ENCODE peak calls at places on chromosomes 2 and 18, in seven cellular contexts. One of them, this sample, is unnamed.

GRCh38 chr2:157404363-157404762 is 39.5 kb downstream of the CYTIP start:
- DNase-seq in upper lobe of left lung: no peak
- DNase-seq in A549: no peak
- DNase-seq in endodermal cell: no peak
- DNase-seq in tibial nerve: no peak
- DNase-seq in adrenal gland: no peak
- DNase-seq in aorta: no peak
- DNase-seq in this sample: no peak

GRCh38 chr2:135050684-135051083 is 1.4 kb upstream of the RAB3GAP1 start:
- DNase-seq in upper lobe of left lung: no peak
- DNase-seq in A549: no peak
- DNase-seq in endodermal cell: no peak
- DNase-seq in tibial nerve: no peak
- DNase-seq in adrenal gland: no peak
- DNase-seq in aorta: no peak
- DNase-seq in this sample: no peak

GRCh38 chr2:15982285-15982967 is 42.1 kb downstream of the MYCN start:
- DNase-seq in upper lobe of left lung: no peak
- DNase-seq in A549: no peak
- DNase-seq in endodermal cell: no peak
- DNase-seq in tibial nerve: no peak
- DNase-seq in adrenal gland: no peak
- DNase-seq in aorta: no peak
- DNase-seq in this sample: no peak

GRCh38 chr2:126661001-126661400 is 5.0 kb downstream of the GYPC start:
- DNase-seq in upper lobe of left lung: no peak
- DNase-seq in A549: no peak
- DNase-seq in endodermal cell: no peak
- DNase-seq in tibial nerve: no peak
- DNase-seq in adrenal gland: no peak
- DNase-seq in aorta: no peak
- DNase-seq in this sample: no peak

GRCh38 chr2:127400897-127401756 is 13.4 kb upstream of the MAP3K2 start:
- DNase-seq in upper lobe of left lung: peak; percentile 86
- DNase-seq in A549: peak; percentile 82
- DNase-seq in endodermal cell: peak; percentile 56
- DNase-seq in tibial nerve: no peak
- DNase-seq in adrenal gland: no peak
- DNase-seq in aorta: no peak
- DNase-seq in this sample: peak; percentile 73

GRCh38 chr2:20080415-20080814 is 29.0 kb upstream of the LAPTM4A start:
- DNase-seq in upper lobe of left lung: peak; percentile 18
- DNase-seq in A549: no peak
- DNase-seq in endodermal cell: no peak
- DNase-seq in tibial nerve: no peak
- DNase-seq in adrenal gland: no peak
- DNase-seq in aorta: no peak
- DNase-seq in this sample: no peak

GRCh38 chr2:11661891-11662435 is 8.0 kb downstream of the NTSR2 start:
- DNase-seq in upper lobe of left lung: peak; percentile 65
- DNase-seq in A549: no peak
- DNase-seq in endodermal cell: no peak
- DNase-seq in tibial nerve: no peak
- DNase-seq in adrenal gland: no peak
- DNase-seq in aorta: no peak
- DNase-seq in this sample: no peak

GRCh38 chr2:202311823-202312388 is 46.3 kb downstream of the NOP58 start:
- DNase-seq in upper lobe of left lung: no peak
- DNase-seq in A549: no peak
- DNase-seq in endodermal cell: no peak
- DNase-seq in tibial nerve: no peak
- DNase-seq in adrenal gland: no peak
- DNase-seq in aorta: no peak
- DNase-seq in this sample: no peak

GRCh38 chr2:219542931-219543595 is 546 bp downstream of the CHPF start:
- DNase-seq in upper lobe of left lung: no peak
- DNase-seq in A549: no peak
- DNase-seq in endodermal cell: no peak
- DNase-seq in tibial nerve: no peak
- DNase-seq in adrenal gland: peak; percentile 47
- DNase-seq in aorta: no peak
- DNase-seq in this sample: no peak

GRCh38 chr18:69109686-69110085 is 291.0 kb upstream of the DOK6 start:
- DNase-seq in upper lobe of left lung: no peak
- DNase-seq in A549: no peak
- DNase-seq in endodermal cell: no peak
- DNase-seq in tibial nerve: no peak
- DNase-seq in adrenal gland: no peak
- DNase-seq in aorta: no peak
- DNase-seq in this sample: no peak

GRCh38 chr18:59848002-59848401 is 51.8 kb upstream of the PMAIP1 start:
- DNase-seq in upper lobe of left lung: no peak
- DNase-seq in A549: no peak
- DNase-seq in endodermal cell: no peak
- DNase-seq in tibial nerve: no peak
- DNase-seq in adrenal gland: no peak
- DNase-seq in aorta: no peak
- DNase-seq in this sample: no peak

GRCh38 chr18:51195086-51195601 is 2.3 kb downstream of the MEX3C start:
- DNase-seq in upper lobe of left lung: no peak
- DNase-seq in A549: no peak
- DNase-seq in endodermal cell: no peak
- DNase-seq in tibial nerve: no peak
- DNase-seq in adrenal gland: no peak
- DNase-seq in aorta: no peak
- DNase-seq in this sample: no peak

GRCh38 chr2:109611467-109612095 is 2.2 kb downstream of the SEPTIN10 start:
- DNase-seq in upper lobe of left lung: no peak
- DNase-seq in A549: peak; percentile 51
- DNase-seq in endodermal cell: no peak
- DNase-seq in tibial nerve: no peak
- DNase-seq in adrenal gland: no peak
- DNase-seq in aorta: no peak
- DNase-seq in this sample: no peak

GRCh38 chr2:212940816-212941215 is 210.6 kb downstream of the IKZF2 start:
- DNase-seq in upper lobe of left lung: no peak
- DNase-seq in A549: no peak
- DNase-seq in endodermal cell: peak; percentile 78
- DNase-seq in tibial nerve: no peak
- DNase-seq in adrenal gland: no peak
- DNase-seq in aorta: no peak
- DNase-seq in this sample: no peak

GRCh38 chr2:217108086-217108485 is 248.2 kb upstream of the TNP1 start:
- DNase-seq in upper lobe of left lung: no peak
- DNase-seq in A549: no peak
- DNase-seq in endodermal cell: no peak
- DNase-seq in tibial nerve: no peak
- DNase-seq in adrenal gland: no peak
- DNase-seq in aorta: no peak
- DNase-seq in this sample: no peak

GRCh38 chr2:73925033-73925704 is 1.5 kb upstream of the DGUOK start:
- DNase-seq in upper lobe of left lung: no peak
- DNase-seq in A549: peak; percentile 49
- DNase-seq in endodermal cell: peak; percentile 37
- DNase-seq in tibial nerve: no peak
- DNase-seq in adrenal gland: no peak
- DNase-seq in aorta: no peak
- DNase-seq in this sample: no peak

GRCh38 chr2:213766465-213766891 is 482.2 kb downstream of the SPAG16 start:
- DNase-seq in upper lobe of left lung: no peak
- DNase-seq in A549: no peak
- DNase-seq in endodermal cell: no peak
- DNase-seq in tibial nerve: no peak
- DNase-seq in adrenal gland: no peak
- DNase-seq in aorta: no peak
- DNase-seq in this sample: no peak

GRCh38 chr2:231308631-231309414 is 86.7 kb upstream of the B3GNT7 start:
- DNase-seq in upper lobe of left lung: peak; percentile 29
- DNase-seq in A549: peak; percentile 80
- DNase-seq in endodermal cell: no peak
- DNase-seq in tibial nerve: no peak
- DNase-seq in adrenal gland: no peak
- DNase-seq in aorta: no peak
- DNase-seq in this sample: no peak

GRCh38 chr2:234491281-234491680 is 5.6 kb downstream of the ARL4C start:
- DNase-seq in upper lobe of left lung: no peak
- DNase-seq in A549: no peak
- DNase-seq in endodermal cell: no peak
- DNase-seq in tibial nerve: no peak
- DNase-seq in adrenal gland: no peak
- DNase-seq in aorta: no peak
- DNase-seq in this sample: no peak

GRCh38 chr2:158968396-158969161 is at the start of gene TANC1:
- DNase-seq in upper lobe of left lung: peak; percentile 97
- DNase-seq in A549: peak; percentile 90
- DNase-seq in endodermal cell: peak; percentile 96
- DNase-seq in tibial nerve: peak; percentile 81
- DNase-seq in adrenal gland: peak; percentile 95
- DNase-seq in aorta: peak; percentile 95
- DNase-seq in this sample: peak; percentile 98

GRCh38 chr18:30971338-30971956 is 71.1 kb downstream of the DSC3 start:
- DNase-seq in upper lobe of left lung: no peak
- DNase-seq in A549: peak; percentile 16
- DNase-seq in endodermal cell: no peak
- DNase-seq in tibial nerve: no peak
- DNase-seq in adrenal gland: no peak
- DNase-seq in aorta: no peak
- DNase-seq in this sample: no peak

GRCh38 chr2:112061299-112061698 is 6.2 kb downstream of the TMEM87B start:
- DNase-seq in upper lobe of left lung: no peak
- DNase-seq in A549: no peak
- DNase-seq in endodermal cell: no peak
- DNase-seq in tibial nerve: no peak
- DNase-seq in adrenal gland: no peak
- DNase-seq in aorta: no peak
- DNase-seq in this sample: no peak

GRCh38 chr2:29267710-29268109 is 152.5 kb downstream of the CLIP4 start:
- DNase-seq in upper lobe of left lung: no peak
- DNase-seq in A549: no peak
- DNase-seq in endodermal cell: no peak
- DNase-seq in tibial nerve: no peak
- DNase-seq in adrenal gland: no peak
- DNase-seq in aorta: no peak
- DNase-seq in this sample: no peak

GRCh38 chr2:29270606-29271005 is 155.4 kb downstream of the CLIP4 start:
- DNase-seq in upper lobe of left lung: no peak
- DNase-seq in A549: no peak
- DNase-seq in endodermal cell: peak; percentile 66
- DNase-seq in tibial nerve: no peak
- DNase-seq in adrenal gland: no peak
- DNase-seq in aorta: no peak
- DNase-seq in this sample: no peak

GRCh38 chr2:29273004-29273703 is 157.9 kb downstream of the CLIP4 start:
- DNase-seq in upper lobe of left lung: no peak
- DNase-seq in A549: no peak
- DNase-seq in endodermal cell: peak; percentile 20
- DNase-seq in tibial nerve: no peak
- DNase-seq in adrenal gland: no peak
- DNase-seq in aorta: no peak
- DNase-seq in this sample: no peak

GRCh38 chr2:29272311-29272710 is 157.1 kb downstream of the CLIP4 start:
- DNase-seq in upper lobe of left lung: no peak
- DNase-seq in A549: no peak
- DNase-seq in endodermal cell: peak; percentile 35
- DNase-seq in tibial nerve: no peak
- DNase-seq in adrenal gland: no peak
- DNase-seq in aorta: no peak
- DNase-seq in this sample: no peak

DNA sequence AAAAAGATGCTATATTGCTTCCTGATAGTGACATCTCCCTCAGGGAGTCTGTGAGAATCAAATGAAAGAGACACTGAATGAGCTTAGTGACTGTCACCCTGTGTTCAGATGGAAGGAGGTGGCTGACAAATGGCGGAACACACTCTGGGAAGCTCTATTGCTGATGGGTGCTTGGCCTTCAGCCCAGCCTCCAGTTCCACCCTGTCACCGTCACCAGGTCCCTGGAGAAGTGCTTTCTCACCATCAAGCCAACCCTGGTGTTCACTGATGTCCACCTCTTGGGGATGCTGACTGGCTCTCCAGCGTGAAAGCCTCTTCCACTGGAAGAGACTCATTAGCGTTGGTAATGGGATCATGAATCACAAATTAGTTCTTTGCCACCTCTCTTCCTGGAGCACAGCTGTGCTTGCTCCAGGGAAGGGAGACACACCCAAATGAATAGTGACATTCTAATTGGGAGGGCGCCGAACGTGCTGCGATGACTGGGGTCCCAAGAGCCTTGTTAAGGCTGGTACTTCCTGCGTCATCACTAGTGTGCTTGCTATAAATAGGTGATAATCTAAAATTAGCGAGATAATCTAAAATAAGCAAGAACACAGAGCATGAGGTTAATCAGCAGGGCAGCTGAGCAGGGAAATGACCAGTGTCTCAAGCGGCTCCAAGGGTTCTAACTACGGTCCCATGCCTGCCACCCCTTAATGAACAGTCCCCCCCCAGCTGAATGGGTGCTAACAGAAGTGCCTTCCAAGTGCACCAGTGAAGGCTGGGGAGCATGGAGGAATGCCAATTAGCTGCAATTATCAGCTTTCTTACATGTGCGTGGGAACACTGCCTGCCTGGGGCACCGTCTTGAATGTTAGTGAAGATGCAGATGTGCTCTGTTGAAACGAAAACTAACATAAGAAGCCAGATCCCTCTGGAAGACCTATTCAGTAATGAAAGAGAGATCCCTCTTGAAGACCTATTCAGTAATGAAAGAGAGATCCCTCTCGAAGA is 154.2 kb downstream of the CLIP4 start:
- DNase-seq in upper lobe of left lung: no peak
- DNase-seq in A549: no peak
- DNase-seq in endodermal cell: peak; percentile 18
- DNase-seq in tibial nerve: no peak
- DNase-seq in adrenal gland: no peak
- DNase-seq in aorta: no peak
- DNase-seq in this sample: no peak
- H3K4me3 ChIP-seq in upper lobe of left lung: no peak overlapping the region
- H3K4me3 ChIP-seq in A549: no peak overlapping the region
- H3K4me3 ChIP-seq in endodermal cell: no peak overlapping the region
- H3K4me3 ChIP-seq in tibial nerve: no peak overlapping the region
- H3K4me3 ChIP-seq in adrenal gland: no peak overlapping the region
- H3K4me3 ChIP-seq in aorta: no peak overlapping the region
- H3K4me3 ChIP-seq in this sample: no peak overlapping the region

GRCh38 chr2:169073972-169074751 is 4.8 kb downstream of the DHRS9 start:
- DNase-seq in upper lobe of left lung: no peak
- DNase-seq in A549: no peak
- DNase-seq in endodermal cell: no peak
- DNase-seq in tibial nerve: no peak
- DNase-seq in adrenal gland: no peak
- DNase-seq in aorta: no peak
- DNase-seq in this sample: no peak
- H3K4me1 ChIP-seq in upper lobe of left lung: no peaks in the 10 kb centered on the region
- H3K4me1 ChIP-seq in A549: peaks cover 18% of the 10 kb centered on the region
- H3K4me1 ChIP-seq in endodermal cell: no peaks in the 10 kb centered on the region
- H3K4me1 ChIP-seq in tibial nerve: no peaks in the 10 kb centered on the region
- H3K4me1 ChIP-seq in adrenal gland: no peaks in the 10 kb centered on the region
- H3K4me1 ChIP-seq in aorta: no peaks in the 10 kb centered on the region
- H3K4me1 ChIP-seq in this sample: peaks cover 4% of the 10 kb centered on the region

GRCh38 chr2:43169987-43170732 is 56.2 kb downstream of the ZFP36L2 start:
- DNase-seq in upper lobe of left lung: no peak
- DNase-seq in A549: peak; percentile 64
- DNase-seq in endodermal cell: peak; percentile 88
- DNase-seq in tibial nerve: no peak
- DNase-seq in adrenal gland: peak; percentile 48
- DNase-seq in aorta: no peak
- DNase-seq in this sample: no peak
- H3K27ac ChIP-seq in upper lobe of left lung: peak overlapping the region; percentile 79
- H3K27ac ChIP-seq in A549: peak overlapping the region; percentile 93
- H3K27ac ChIP-seq in endodermal cell: no peak overlapping the region
- H3K27ac ChIP-seq in tibial nerve: no peak overlapping the region
- H3K27ac ChIP-seq in adrenal gland: no peak overlapping the region
- H3K27ac ChIP-seq in aorta: no peak overlapping the region
- H3K27ac ChIP-seq in this sample: no peak overlapping the region

GRCh38 chr2:42906557-42907380 is 114.4 kb upstream of the HAAO start:
- DNase-seq in upper lobe of left lung: peak; percentile 64
- DNase-seq in A549: no peak
- DNase-seq in endodermal cell: peak; percentile 72
- DNase-seq in tibial nerve: peak; percentile 59
- DNase-seq in adrenal gland: no peak
- DNase-seq in aorta: peak; percentile 82
- DNase-seq in this sample: peak; percentile 94
- H3K4me3 ChIP-seq in upper lobe of left lung: no peak overlapping the region
- H3K4me3 ChIP-seq in A549: no peak overlapping the region
- H3K4me3 ChIP-seq in endodermal cell: no peak overlapping the region
- H3K4me3 ChIP-seq in tibial nerve: no peak overlapping the region
- H3K4me3 ChIP-seq in adrenal gland: no peak overlapping the region
- H3K4me3 ChIP-seq in aorta: no peak overlapping the region
- H3K4me3 ChIP-seq in this sample: no peak overlapping the region